ENCODE peak calls at places on chromosomes 7 and 10, in eight cellular contexts. B, I, J, M, F, Q, R and E are unnamed samples. For H3K4me1, the result is how much of the 10 kb centered on the place peaks cover.

GRCh38 chr7:50431316-50431715 is 18.8 kb downstream of the FIGNL1 start:
- DNase-seq in Q (no peak), J (no peak), B (no peak), I (no peak), F (no peak), M (no peak), R (no peak), E (no peak)

GRCh38 chr7:84744388-84744787 is 442.5 kb downstream of the SEMA3D start:
- DNase-seq in I (no peak), J (no peak), Q (no peak), F (no peak), R (no peak), B (no peak), M (no peak), E (no peak)

GRCh38 chr7:76514926-76515325 is 4.6 kb downstream of the UPK3B start:
- DNase-seq in R (no peak), B (no peak), M (no peak), F (no peak), Q (no peak), J (no peak), I (no peak), E (no peak)

GRCh38 chr10:30431435-30431911 is 2.5 kb upstream of the MAP3K8 start:
- DNase-seq in J (no peak), F (no peak), R (peak), M (peak), B (no peak), Q (no peak), I (peak), E (no peak)

GRCh38 chr10:107126668-107127067 is 37.8 kb downstream of the SORCS1 start:
- DNase-seq in I (no peak), J (no peak), Q (no peak), R (no peak), B (no peak), F (no peak), M (no peak), E (no peak)

GRCh38 chr10:59027975-59028640 is 148.3 kb upstream of the PHYHIPL start:
- DNase-seq in B (no peak), M (no peak), J (no peak), F (no peak), Q (no peak), I (no peak), R (no peak), E (no peak)

GRCh38 chr10:29957887-29958330 is 101.5 kb downstream of the JCAD start:
- DNase-seq in B (no peak), J (peak), M (peak), I (no peak), Q (no peak), R (peak), F (no peak), E (peak)

GRCh38 chr7:106277976-106278375 is 6.8 kb downstream of the NAMPT start:
- DNase-seq in M (no peak), F (no peak), Q (no peak), I (no peak), B (no peak), J (no peak), R (no peak), E (no peak)

GRCh38 chr7:51376420-51377092 is 59.9 kb upstream of the COBL start:
- DNase-seq in J (no peak), M (no peak), B (no peak), F (peak), I (peak), Q (no peak), R (peak), E (no peak)

GRCh38 chr7:57789130-57789529 is 339.2 kb downstream of the ZNF716 start:
- DNase-seq in F (no peak), R (no peak), J (no peak), M (no peak), Q (no peak), I (no peak), B (no peak), E (no peak)

GRCh38 chr10:76946268-76946667 is 691.3 kb downstream of the KCNMA1 start:
- DNase-seq in F (no peak), M (no peak), J (no peak), R (no peak), Q (no peak), B (no peak), I (no peak), E (no peak)

GRCh38 chr7:99531354-99531765 is 20.6 kb downstream of the FAM200A start:
- DNase-seq in J (no peak), M (no peak), F (no peak), B (no peak), I (no peak), R (no peak), Q (no peak), E (no peak)

GRCh38 chr7:150940446-150941102 is 37.5 kb downstream of the KCNH2 start:
- DNase-seq in B (no peak), F (no peak), I (no peak), Q (no peak), M (no peak), R (no peak), J (no peak), E (no peak)

GRCh38 chr10:47050618-47051455 is 139.6 kb downstream of the PTPN20 start:
- DNase-seq in M (no peak), Q (no peak), R (no peak), B (no peak), J (no peak), I (no peak), F (no peak), E (no peak)

GRCh38 chr7:20191044-20191867 is 25.9 kb downstream of the MACC1 start:
- DNase-seq in Q (no peak), R (no peak), M (no peak), B (no peak), F (no peak), I (no peak), J (no peak), E (no peak)

GRCh38 chr10:68899186-68899745 is 1.8 kb upstream of the DDX50 start:
- DNase-seq in R (no peak), I (no peak), Q (no peak), B (no peak), J (no peak), M (no peak), F (no peak), E (no peak)

GRCh38 chr7:4747013-4747412 is 28.4 kb upstream of the AP5Z1 start:
- DNase-seq in R (no peak), B (no peak), Q (no peak), M (no peak), J (no peak), I (no peak), F (no peak), E (no peak)

GRCh38 chr10:53140516-53140915 is 367.9 kb upstream of the MBL2 start:
- DNase-seq in F (no peak), B (no peak), J (no peak), I (no peak), Q (no peak), R (peak), M (no peak), E (no peak)

GRCh38 chr7:157152391-157152937 is 13.7 kb downstream of the UBE3C start:
- DNase-seq in B (no peak), F (no peak), Q (no peak), R (no peak), J (no peak), I (no peak), M (no peak), E (no peak)

GRCh38 chr10:110600487-110601101 is 33.1 kb downstream of the SMC3 start:
- DNase-seq in Q (no peak), I (no peak), M (no peak), F (peak), J (no peak), B (no peak), R (peak), E (no peak)

GRCh38 chr7:149558149-149558861 is 60.7 kb upstream of the ZNF746 start:
- DNase-seq in R (peak), B (no peak), J (no peak), I (no peak), M (no peak), F (peak), Q (no peak), E (no peak)

GRCh38 chr7:118350260-118350659 is 125.8 kb downstream of the ANKRD7 start:
- DNase-seq in F (no peak), J (no peak), M (no peak), I (no peak), Q (no peak), B (no peak), R (no peak), E (no peak)

GRCh38 chr10:114824396-114824795 is 2.8 kb downstream of the FHIP2A start:
- DNase-seq in M (no peak), R (no peak), I (no peak), Q (no peak), F (no peak), B (no peak), J (no peak), E (no peak)

GRCh38 chr10:35089641-35090161 is 440 bp downstream of the CUL2 start:
- DNase-seq in M (peak), F (no peak), Q (no peak), R (peak), I (peak), J (no peak), B (no peak), E (peak)

GRCh38 chr7:127880454-127880853 is 150.8 kb downstream of the LRRC4 start:
- DNase-seq in R (no peak), B (no peak), F (no peak), M (no peak), I (no peak), Q (no peak), J (no peak), E (no peak)

GRCh38 chr10:66940950-66941349 is 15.1 kb downstream of the LRRTM3 start:
- DNase-seq in R (no peak), J (no peak), B (no peak), F (no peak), I (no peak), Q (no peak), M (no peak), E (no peak)

GRCh38 chr7:116356979-116357378 is 142.6 kb upstream of the CAV2 start:
- DNase-seq in J (no peak), I (no peak), Q (no peak), B (no peak), F (no peak), M (no peak), R (no peak), E (no peak)

GRCh38 chr7:17274551-17275245 is 23.8 kb upstream of the AHR start:
- DNase-seq in M (no peak), Q (no peak), B (no peak), F (no peak), R (no peak), I (no peak), J (no peak), E (no peak)

GRCh38 chr7:17279081-17279480 is 19.4 kb upstream of the AHR start:
- DNase-seq in M (no peak), F (no peak), B (no peak), I (no peak), R (no peak), Q (no peak), J (no peak), E (no peak)

DNA sequence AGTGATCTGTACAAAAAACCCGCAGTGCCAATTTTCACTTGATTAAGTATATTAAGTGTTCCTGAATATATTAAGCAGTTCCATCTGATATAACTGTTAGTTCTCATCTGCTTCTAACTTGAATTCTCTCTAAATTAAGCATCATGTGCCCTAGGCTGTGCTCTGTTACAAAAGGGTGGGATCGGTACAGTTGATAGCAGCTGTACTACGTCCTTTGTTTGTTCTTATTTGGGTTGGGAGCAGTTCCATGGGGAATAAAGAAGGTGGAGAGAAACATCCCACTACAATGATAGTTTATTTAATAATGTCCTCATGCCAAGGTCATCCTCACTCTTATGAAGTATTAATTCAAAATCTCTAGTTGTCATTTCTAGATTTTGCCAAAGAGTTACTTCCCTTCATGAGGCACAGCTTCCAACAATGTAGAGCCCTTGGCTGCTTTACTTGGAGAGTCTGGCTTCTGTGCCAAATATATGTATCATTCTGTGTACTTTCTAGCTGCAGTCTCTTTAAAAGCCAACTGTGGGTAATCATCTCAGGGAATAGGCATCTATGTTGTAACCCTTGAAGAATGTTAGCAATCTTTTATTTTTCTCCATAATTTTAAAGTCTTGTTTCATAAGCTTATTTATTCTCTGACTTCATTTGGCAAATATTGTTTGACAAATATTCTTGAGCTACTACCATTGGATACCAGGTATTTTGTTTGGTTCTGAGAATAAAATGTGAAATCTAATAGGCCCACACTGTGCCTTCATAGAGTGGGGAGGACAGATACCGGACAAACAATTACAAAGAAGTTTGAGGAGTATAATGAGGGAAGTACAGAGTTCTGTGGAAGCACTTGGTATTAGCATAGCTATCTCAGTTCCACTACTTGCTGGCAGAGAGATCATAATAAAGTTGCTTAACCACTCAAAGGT is 22.4 kb upstream of the AHR start:
- DNase-seq in M (no peak), B (no peak), F (no peak), J (no peak), I (no peak), Q (no peak), R (no peak), E (no peak)
- H3K27ac ChIP-seq in M (no peak), B (no peak), F (no peak), J (peak), I (no peak), Q (no peak), R (peak), E (peak)

GRCh38 chr7:134167250-134167649 is 40.1 kb downstream of the LRGUK start:
- DNase-seq in B (no peak), I (no peak), F (no peak), R (no peak), Q (no peak), M (no peak), J (no peak), E (no peak)

GRCh38 chr7:134165266-134165665 is 38.1 kb downstream of the LRGUK start:
- DNase-seq in I (no peak), Q (no peak), M (no peak), F (no peak), J (no peak), B (no peak), R (no peak), E (no peak)
- TF ChIP-seq CTCF in I (no peak), Q (no peak), M (no peak), F (no peak), J (no peak), B (no peak), R (no peak), E (no peak)

GRCh38 chr10:3467052-3467906 is 294.7 kb upstream of the PITRM1 start:
- DNase-seq in R (peak), F (peak), Q (no peak), I (no peak), J (peak), M (peak), B (no peak), E (peak)

GRCh38 chr10:3471497-3471896 is 298.9 kb upstream of the PITRM1 start:
- DNase-seq in M (no peak), I (no peak), F (no peak), R (no peak), Q (no peak), B (no peak), J (no peak), E (no peak)

GRCh38 chr10:3468919-3469638 is 296.5 kb upstream of the PITRM1 start:
- DNase-seq in M (peak), Q (no peak), B (no peak), R (peak), J (peak), I (no peak), F (peak), E (no peak)

GRCh38 chr10:3470191-3470590 is 297.6 kb upstream of the PITRM1 start:
- DNase-seq in R (no peak), J (no peak), I (no peak), B (no peak), M (no peak), F (no peak), Q (no peak), E (no peak)

GRCh38 chr10:3469639-3470020 is 297.0 kb upstream of the PITRM1 start:
- DNase-seq in B (no peak), I (no peak), Q (no peak), F (no peak), M (no peak), R (no peak), J (no peak), E (no peak)
- H3K4me1 ChIP-seq in B (under half), I (under half), Q (under half), F (under half), M (under half), R (half or more), J (half or more), E (under half)

GRCh38 chr10:28280652-28281051 is 22.2 kb downstream of the MPP7 start:
- DNase-seq in F (no peak), Q (no peak), R (no peak), J (no peak), B (no peak), M (no peak), I (no peak), E (no peak)
- H3K27ac ChIP-seq in F (no peak), Q (no peak), R (no peak), J (no peak), B (no peak), M (no peak), I (no peak), E (no peak)

DNA sequence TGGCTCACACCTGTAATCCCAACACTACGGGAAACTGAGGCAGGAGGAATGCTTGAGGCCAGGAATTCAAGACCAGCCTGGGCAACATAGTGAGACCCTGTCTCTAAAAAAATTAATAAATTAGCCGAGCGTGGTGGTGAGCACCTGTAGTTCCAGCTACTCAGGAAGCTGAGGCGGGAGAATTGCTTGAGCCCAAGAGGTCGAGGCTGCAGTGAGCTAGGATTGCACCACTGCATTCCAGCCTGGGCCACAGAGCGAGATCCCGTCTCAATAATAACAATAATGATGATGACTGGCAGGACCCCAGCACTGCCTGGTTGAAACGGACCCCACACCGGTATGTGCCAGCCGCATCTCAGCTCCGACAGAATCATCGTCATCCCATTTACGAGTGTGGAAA is 93.0 kb downstream of the ELFN1 start:
- DNase-seq in J (no peak), I (no peak), Q (no peak), R (no peak), F (no peak), M (no peak), B (no peak), E (no peak)
- TF ChIP-seq CTCF in J (no peak), I (no peak), Q (no peak), R (no peak), F (no peak), M (no peak), B (no peak), E (no peak)

GRCh38 chr7:495761-496321 is 23.8 kb downstream of the PDGFA start:
- DNase-seq in F (no peak), B (no peak), M (no peak), I (no peak), R (no peak), Q (no peak), J (peak), E (no peak)

GRCh38 chr7:494261-494687 is 25.4 kb downstream of the PDGFA start:
- DNase-seq in R (no peak), M (no peak), B (no peak), I (peak), J (peak), F (no peak), Q (no peak), E (no peak)

GRCh38 chr7:493661-494251 is 25.9 kb downstream of the PDGFA start:
- DNase-seq in J (peak), B (no peak), M (no peak), Q (no peak), R (no peak), I (no peak), F (no peak), E (peak)

GRCh38 chr7:495326-495725 is 24.3 kb downstream of the PDGFA start:
- DNase-seq in M (no peak), J (peak), B (no peak), R (no peak), Q (no peak), F (no peak), I (no peak), E (peak)

GRCh38 chr7:494906-495305 is 24.7 kb downstream of the PDGFA start:
- DNase-seq in M (no peak), I (no peak), J (peak), Q (no peak), F (no peak), R (no peak), B (no peak), E (peak)
- H3K4me1 ChIP-seq in M (under half), I (under half), J (under half), Q (under half), F (under half), R (under half), B (under half), E (under half)